ENCODE peak calls at places on chromosomes 12 and 14, in nine cellular contexts. C is cardiac muscle cell; G is ascending aorta; Q is sigmoid colon; K is HCT116; F is fibroblast of lung; U is CD4-positive, alpha-beta memory T cell; S is ovary; H is Peyer's patch. A is an unnamed sample.

GRCh38 chr12:23066095-23066494 is 441.1 kb downstream of the ETNK1 start:
- DNase-seq in C (no peak), G (no peak), Q (no peak), K (no peak), F (peak; percentile 24), U (no peak), S (no peak), H (no peak), A (no peak)

GRCh38 chr12:12081836-12082497 is 11.2 kb downstream of the BCL2L14 start:
- DNase-seq in C (peak; percentile 65), G (no peak), Q (no peak), K (peak; percentile 29), F (peak; percentile 61), U (peak; percentile 10), S (no peak), H (peak; percentile 86), A (no peak)

GRCh38 chr14:104335176-104335575 is 196.8 kb downstream of the KIF26A start:
- DNase-seq in C (no peak), G (no peak), Q (no peak), K (no peak), F (no peak), U (no peak), S (no peak), H (no peak), A (no peak)

GRCh38 chr14:73792476-73792875 is 59.2 kb upstream of the PTGR2 start:
- DNase-seq in C (no peak), G (no peak), Q (no peak), K (no peak), F (no peak), U (no peak), S (no peak), H (no peak), A (no peak)

GRCh38 chr12:56377989-56378316 is 15.3 kb upstream of the APOF start:
- DNase-seq in C (no peak), G (no peak), Q (no peak), K (no peak), F (no peak), U (no peak), S (no peak), H (no peak), A (no peak)

GRCh38 chr12:83322816-83323215 is 636.1 kb downstream of the TMTC2 start:
- DNase-seq in C (no peak), G (no peak), Q (no peak), K (no peak), F (no peak), U (no peak), S (no peak), H (no peak), A (no peak)

GRCh38 chr14:24070285-24071143 is 848 bp upstream of the CPNE6 start:
- DNase-seq in C (no peak), G (no peak), Q (peak; percentile 29), K (no peak), F (no peak), U (no peak), S (no peak), H (no peak), A (no peak)

GRCh38 chr12:10366875-10367274 is 23.0 kb downstream of the KLRK1 start:
- DNase-seq in C (peak; percentile 60), G (no peak), Q (no peak), K (no peak), F (peak; percentile 78), U (no peak), S (no peak), H (no peak), A (no peak)

GRCh38 chr12:29796823-29797263 is 13.1 kb upstream of the TMTC1 start:
- DNase-seq in C (peak; percentile 90), G (no peak), Q (peak; percentile 71), K (peak; percentile 29), F (peak; percentile 97), U (no peak), S (peak; percentile 37), H (no peak), A (no peak)

GRCh38 chr12:6834873-6835272 is 5.9 kb upstream of the GNB3 start:
- DNase-seq in C (no peak), G (no peak), Q (no peak), K (no peak), F (no peak), U (no peak), S (no peak), H (no peak), A (no peak)

GRCh38 chr14:61923348-61923747 is 161.1 kb downstream of the SNAPC1 start:
- DNase-seq in C (peak; percentile 5), G (no peak), Q (no peak), K (no peak), F (peak; percentile 63), U (no peak), S (no peak), H (no peak), A (no peak)

GRCh38 chr12:53775478-53776145 is 23.8 kb upstream of the CISTR start:
- DNase-seq in C (no peak), G (no peak), Q (peak; percentile 82), K (no peak), F (peak; percentile 11), U (no peak), S (peak; percentile 66), H (no peak), A (no peak)

GRCh38 chr12:104722541-104723534 is 235.3 kb downstream of the SLC41A2 start:
- DNase-seq in C (no peak), G (no peak), Q (no peak), K (no peak), F (no peak), U (no peak), S (no peak), H (no peak), A (no peak)

GRCh38 chr12:101732318-101732717 is 6.9 kb downstream of the SYCP3 start:
- DNase-seq in C (no peak), G (no peak), Q (no peak), K (no peak), F (no peak), U (no peak), S (no peak), H (no peak), A (no peak)

GRCh38 chr14:21136024-21136423 is 19.8 kb downstream of the OR5AU1 start:
- DNase-seq in C (peak; percentile 28), G (no peak), Q (no peak), K (peak; percentile 3), F (peak; percentile 27), U (peak; percentile 2), S (no peak), H (no peak), A (no peak)

GRCh38 chr12:70837026-70837425 is 83.5 kb downstream of the PTPRR start:
- DNase-seq in C (no peak), G (no peak), Q (no peak), K (no peak), F (no peak), U (no peak), S (no peak), H (no peak), A (no peak)

GRCh38 chr12:43238281-43238680 is 313.7 kb downstream of the ADAMTS20 start:
- DNase-seq in C (peak; percentile 4), G (no peak), Q (no peak), K (no peak), F (no peak), U (no peak), S (no peak), H (no peak), A (no peak)

DNA sequence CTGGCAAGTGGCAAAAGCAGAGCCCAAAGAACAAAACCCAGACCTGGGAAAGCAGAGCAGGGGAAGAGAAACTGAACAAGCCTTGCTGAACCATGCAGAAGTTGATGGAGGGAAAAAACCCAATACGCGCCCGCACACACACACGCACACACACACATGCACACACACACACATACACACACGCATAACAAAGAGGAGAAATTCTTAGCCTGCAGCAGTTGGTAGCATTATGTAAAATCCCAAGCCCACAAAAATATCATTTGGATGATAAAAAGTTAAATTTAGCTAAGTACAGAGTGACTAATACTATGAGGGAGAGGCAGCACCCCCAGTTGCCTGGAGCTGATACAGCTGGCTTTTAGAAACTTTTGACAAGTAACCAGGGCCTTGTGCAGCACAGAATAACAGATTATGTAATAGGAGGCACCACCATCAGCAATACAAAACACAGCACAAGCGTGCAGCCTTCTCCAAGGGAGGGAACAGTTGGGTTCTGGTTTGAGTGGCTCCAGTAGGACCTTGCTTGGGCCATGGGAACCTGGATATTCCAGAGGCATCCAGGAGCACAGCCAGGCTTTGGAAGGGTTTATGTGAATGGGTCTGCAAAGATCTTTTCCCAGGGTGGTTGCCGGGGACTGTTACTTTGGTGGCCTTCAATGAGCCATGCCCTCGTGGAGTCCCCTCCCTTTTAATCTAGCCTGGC is 35.3 kb downstream of the PITPNM2 start:
- DNase-seq in C (peak; percentile 97), G (peak; percentile 51), Q (peak; percentile 93), K (no peak), F (peak; percentile 98), U (peak; percentile 19), S (peak; percentile 89), H (peak; percentile 31), A (peak; percentile 59)
- H3K27ac ChIP-seq in C (no peak overlapping the region), G (peak overlapping the region; percentile 70), Q (peak overlapping the region; percentile 76), K (no peak overlapping the region), F (peak overlapping the region; percentile 51), U (no peak overlapping the region), S (peak overlapping the region; percentile 53), H (peak overlapping the region; percentile 52), A (peak overlapping the region; percentile 69)

GRCh38 chr12:45051490-45052105 is 699 bp upstream of the DBX2 start:
- DNase-seq in C (peak; percentile 33), G (no peak), Q (no peak), K (no peak), F (peak; percentile 3), U (no peak), S (no peak), H (no peak), A (no peak)
- H3K27me3 ChIP-seq in C (peaks cover 84% of the 10 kb centered on the region), G (no peaks in the 10 kb centered on the region), Q (peaks cover 7% of the 10 kb centered on the region), K (no peaks in the 10 kb centered on the region), F (peaks cover 11% of the 10 kb centered on the region), U (peaks cover 9% of the 10 kb centered on the region), S (no peaks in the 10 kb centered on the region), H (no peaks in the 10 kb centered on the region), A (peaks cover 3% of the 10 kb centered on the region)

GRCh38 chr12:93714382-93714781 is 37.2 kb downstream of the CRADD start:
- DNase-seq in C (no peak), G (no peak), Q (no peak), K (no peak), F (no peak), U (no peak), S (no peak), H (no peak), A (no peak)
- H3K27ac ChIP-seq in C (no peak overlapping the region), G (no peak overlapping the region), Q (peak overlapping the region; percentile 16), K (no peak overlapping the region), F (no peak overlapping the region), U (no peak overlapping the region), S (no peak overlapping the region), H (no peak overlapping the region), A (no peak overlapping the region)

GRCh38 chr14:106690333-106690891 is 1164.0 kb downstream of the TMEM121 start:
- DNase-seq in C (no peak), G (no peak), Q (no peak), K (no peak), F (no peak), U (no peak), S (no peak), H (no peak), A (no peak)

GRCh38 chr14:106681161-106681955 is 1155.0 kb downstream of the TMEM121 start:
- DNase-seq in C (no peak), G (no peak), Q (no peak), K (no peak), F (no peak), U (no peak), S (no peak), H (no peak), A (no peak)

GRCh38 chr14:106691601-106692291 is 1165.4 kb downstream of the TMEM121 start:
- DNase-seq in C (no peak), G (no peak), Q (no peak), K (no peak), F (no peak), U (peak; percentile 44), S (peak; percentile 17), H (no peak), A (peak; percentile 36)

GRCh38 chr14:106686533-106686932 is 1160.2 kb downstream of the TMEM121 start:
- DNase-seq in C (no peak), G (no peak), Q (no peak), K (no peak), F (no peak), U (no peak), S (no peak), H (no peak), A (no peak)
- H3K27me3 ChIP-seq in C (no peaks in the 10 kb centered on the region), G (no peaks in the 10 kb centered on the region), Q (no peaks in the 10 kb centered on the region), K (no peaks in the 10 kb centered on the region), F (no peaks in the 10 kb centered on the region), U (no peaks in the 10 kb centered on the region), S (no peaks in the 10 kb centered on the region), H (no peaks in the 10 kb centered on the region), A (no peaks in the 10 kb centered on the region)